ENCODE peak calls at places on chromosomes 2 and 18, in five cellular contexts. F is K562, I is GM12878, S is SK-N-SH, A is HepG2. P is an unnamed sample.

GRCh38 chr2:16622399-16622968 is 43.1 kb downstream of the CYRIA start:
- DNase-seq in F (no peak), I (no peak), S (no peak), A (no peak), P (no peak)

GRCh38 chr18:79631761-79632446 is 47.7 kb upstream of the CTDP1 start:
- DNase-seq in F (no peak), I (no peak), S (no peak), A (no peak), P (no peak)

GRCh38 chr2:67272195-67272594 is 124.9 kb upstream of the ETAA1 start:
- DNase-seq in F (no peak), I (no peak), S (no peak), A (no peak), P (no peak)

GRCh38 chr2:69272803-69273471 is 114.1 kb downstream of the GFPT1 start:
- DNase-seq in F (no peak), I (no peak), S (no peak), A (peak), P (no peak)

GRCh38 chr2:204585930-204586329 is 40.7 kb downstream of the PARD3B start:
- DNase-seq in F (no peak), I (no peak), S (no peak), A (no peak), P (no peak)

GRCh38 chr2:26459991-26460612 is 17.8 kb downstream of the OTOF start:
- DNase-seq in F (peak), I (no peak), S (no peak), A (peak), P (no peak)

GRCh38 chr2:171260471-171261424 is 100.1 kb upstream of the TLK1 start:
- DNase-seq in F (no peak), I (peak), S (no peak), A (peak), P (no peak)

GRCh38 chr2:26616032-26616863 is 24.9 kb downstream of the CIB4 start:
- DNase-seq in F (no peak), I (no peak), S (peak), A (no peak), P (no peak)

GRCh38 chr2:6447209-6447608 is 418.5 kb downstream of the CMPK2 start:
- DNase-seq in F (no peak), I (no peak), S (no peak), A (no peak), P (no peak)

GRCh38 chr18:47944972-47945843 is 14.7 kb upstream of the SMAD2 start:
- DNase-seq in F (peak), I (no peak), S (no peak), A (peak), P (no peak)

GRCh38 chr18:51330148-51330547 is 132.7 kb upstream of the MEX3C start:
- DNase-seq in F (no peak), I (no peak), S (no peak), A (no peak), P (no peak)

GRCh38 chr18:45121146-45121545 is 440.5 kb downstream of the SETBP1 start:
- DNase-seq in F (no peak), I (no peak), S (no peak), A (no peak), P (no peak)

GRCh38 chr2:60554649-60555065 is 1.2 kb upstream of the BCL11A start:
- DNase-seq in F (no peak), I (no peak), S (peak), A (no peak), P (no peak)

DNA sequence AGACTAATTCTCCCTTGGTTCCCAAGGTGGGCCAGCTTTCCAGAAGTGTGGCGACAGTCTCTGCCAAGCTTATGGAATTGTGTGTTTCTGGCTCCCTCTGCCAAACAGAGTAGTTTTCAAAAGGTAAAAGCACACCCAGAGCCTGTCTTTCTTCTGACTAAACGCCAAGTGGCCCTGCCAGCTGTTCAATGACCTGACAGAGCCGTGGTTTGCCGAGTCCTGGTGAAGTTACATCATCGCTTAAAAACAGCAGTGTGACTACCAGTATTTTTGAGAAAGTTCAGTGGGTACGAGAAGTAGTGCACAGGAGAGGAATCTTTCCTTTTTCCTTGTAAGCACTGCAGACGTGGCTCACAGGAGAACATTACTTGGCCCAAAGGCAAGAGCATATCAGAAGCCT is 1.9 kb downstream of the PER2 start:
- DNase-seq in F (no peak), I (no peak), S (no peak), A (peak), P (no peak)
- TF ChIP-seq FOXM1 in F (no peak), I (no peak), S (no peak), A (no peak), P (no peak)

DNA sequence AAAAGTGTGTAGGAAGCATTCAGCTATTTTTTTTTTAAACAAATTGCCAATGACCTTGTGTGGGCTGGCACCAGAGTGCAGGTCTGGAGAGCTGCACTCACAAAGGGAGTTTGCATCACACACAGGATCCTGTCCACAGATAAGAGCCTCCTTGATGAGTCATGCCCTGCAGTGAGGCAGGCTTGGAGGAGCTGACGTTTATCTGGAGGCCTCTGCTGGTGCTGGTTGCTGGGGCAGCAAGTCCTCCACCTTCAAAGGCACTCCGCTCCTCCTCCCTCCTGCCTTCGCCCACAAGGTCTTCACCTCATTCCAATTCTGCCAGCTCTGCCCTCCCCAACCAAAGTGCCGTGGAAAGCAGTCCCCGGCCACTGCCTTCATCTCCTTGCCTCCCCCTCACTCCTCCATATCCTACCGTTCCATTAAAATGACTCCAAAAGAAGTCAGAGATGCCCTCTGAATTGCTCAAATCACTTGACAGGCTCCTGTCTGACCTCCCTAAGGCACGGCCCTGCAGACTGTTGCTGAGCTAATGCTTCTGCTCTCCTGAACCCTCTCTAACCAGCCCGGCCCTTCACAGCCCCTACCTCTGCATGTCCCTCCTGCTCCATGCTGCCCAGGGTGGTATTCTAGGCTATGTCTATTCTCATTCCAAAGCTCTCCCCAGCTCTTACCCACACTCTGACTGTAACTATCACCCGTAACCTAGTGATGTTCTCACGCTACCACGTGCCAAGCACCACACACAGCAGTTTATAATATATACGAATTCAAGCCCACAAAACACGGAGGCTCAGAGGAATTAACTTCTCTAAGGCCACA is 30.9 kb downstream of the LONRF2 start:
- DNase-seq in F (peak), I (no peak), S (peak), A (peak), P (peak)
- TF ChIP-seq FOXM1 in F (no peak), I (no peak), S (peak), A (no peak), P (no peak)

DNA sequence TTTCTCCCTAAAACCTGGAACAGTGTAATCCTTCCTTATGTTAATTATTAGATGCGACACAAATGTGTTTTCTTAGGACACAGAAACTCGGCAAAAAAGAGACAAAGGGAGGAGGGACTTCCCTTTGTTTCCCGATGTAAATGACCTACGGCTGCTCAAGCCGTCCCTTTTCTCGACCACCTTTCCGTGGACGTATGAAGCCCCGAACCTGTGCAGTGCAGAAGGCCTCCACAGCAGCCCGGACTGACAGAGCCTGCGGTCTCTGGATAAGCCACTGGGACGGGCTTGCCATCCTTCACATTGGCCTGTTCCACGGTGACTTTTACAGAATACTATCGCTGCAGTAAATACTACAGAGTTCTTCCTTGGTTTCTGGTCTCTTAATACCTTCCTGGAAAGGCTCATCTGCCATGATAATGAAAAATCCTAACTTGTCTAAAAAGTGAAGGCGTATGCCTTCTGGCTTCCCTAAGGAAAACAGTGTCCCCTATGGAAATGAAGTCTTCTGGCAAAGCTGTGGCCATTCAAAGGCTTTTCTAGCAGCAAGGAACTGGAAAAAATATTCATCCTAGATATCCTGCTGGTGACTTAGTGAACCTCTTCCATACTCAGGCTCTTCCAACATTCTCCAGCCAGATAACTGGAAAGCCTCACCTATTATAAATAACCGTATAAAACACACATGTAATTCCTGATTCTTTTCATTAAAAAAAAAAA is 84.9 kb downstream of the RBMS1 start:
- DNase-seq in F (no peak), I (no peak), S (peak), A (no peak), P (no peak)
- TF ChIP-seq FOXM1 in F (no peak), I (no peak), S (no peak), A (no peak), P (no peak)

GRCh38 chr2:199929257-199929656 is 18.2 kb downstream of the C2orf69 start:
- DNase-seq in F (no peak), I (no peak), S (no peak), A (no peak), P (no peak)

GRCh38 chr2:199936554-199936953 is 18.7 kb downstream of the TYW5 start:
- DNase-seq in F (no peak), I (no peak), S (no peak), A (no peak), P (no peak)

GRCh38 chr2:199932312-199932855 is 21.3 kb downstream of the C2orf69 start:
- DNase-seq in F (no peak), I (no peak), S (no peak), A (no peak), P (no peak)

GRCh38 chr2:199928626-199929025 is 17.5 kb downstream of the C2orf69 start:
- DNase-seq in F (no peak), I (no peak), S (no peak), A (no peak), P (no peak)

DNA sequence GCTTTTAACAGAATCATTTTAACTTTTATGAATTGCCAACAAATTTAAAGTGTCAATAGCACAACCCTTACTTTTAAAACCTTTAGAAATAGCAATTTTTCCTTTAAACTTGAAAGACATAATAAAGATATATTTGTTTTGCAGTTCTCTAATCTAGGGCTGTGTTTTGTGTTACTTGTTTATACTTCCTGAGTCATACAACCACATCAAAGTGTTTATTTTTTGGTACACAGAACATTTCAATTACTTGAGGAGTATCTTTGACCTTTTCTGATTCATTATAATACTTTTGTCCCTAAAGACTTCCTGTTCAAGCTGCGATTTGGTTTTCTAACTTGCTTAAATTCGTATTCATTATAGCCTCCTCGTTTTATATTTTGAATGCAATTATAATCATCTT is 21.8 kb downstream of the TYW5 start:
- DNase-seq in F (no peak), I (no peak), S (no peak), A (no peak), P (no peak)
- TF ChIP-seq FOXM1 in F (no peak), I (no peak), S (no peak), A (no peak), P (no peak)

DNA sequence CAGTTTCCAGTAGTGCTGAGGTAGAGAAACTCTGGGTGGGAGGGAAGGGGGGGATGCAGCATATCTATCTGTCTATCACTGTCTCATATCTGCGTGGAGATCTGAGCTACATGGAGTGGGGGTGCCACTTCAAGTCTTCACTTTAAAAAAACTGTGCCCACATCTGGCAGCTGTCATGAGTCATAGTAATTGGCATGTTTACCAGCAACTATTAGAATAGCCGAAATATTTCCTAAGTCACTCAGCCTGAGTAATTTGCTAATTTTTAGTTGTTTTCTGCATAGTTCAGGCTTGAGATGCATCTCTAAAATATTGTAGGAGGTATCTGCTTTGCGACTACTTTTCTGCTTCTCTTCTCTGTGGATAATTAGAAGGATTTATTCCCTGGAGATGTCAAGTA is 254.2 kb upstream of the RBMS1 start:
- DNase-seq in F (no peak), I (no peak), S (no peak), A (no peak), P (no peak)
- TF ChIP-seq FOXM1 in F (no peak), I (no peak), S (peak), A (no peak), P (no peak)

DNA sequence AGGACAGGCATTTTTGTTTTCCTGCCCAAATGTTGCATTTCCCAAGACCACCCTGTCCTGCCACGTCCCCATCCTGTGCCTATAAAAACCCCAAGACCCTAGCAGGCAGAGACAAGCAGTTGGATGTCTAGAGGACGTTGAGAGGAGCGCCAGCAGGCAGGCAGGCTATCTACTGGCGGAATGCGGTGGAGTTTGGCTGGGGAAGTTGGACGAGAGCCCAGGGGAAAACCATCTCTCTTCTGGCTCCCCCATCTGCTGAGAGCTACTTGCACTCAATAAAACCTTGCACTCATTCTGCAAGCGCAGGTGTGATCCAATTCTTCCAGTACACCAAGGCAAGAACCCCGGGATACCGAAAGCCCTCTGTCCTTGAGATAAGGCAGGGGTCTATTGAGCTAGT is 72.5 kb downstream of the ARL6IP6 start:
- DNase-seq in F (no peak), I (no peak), S (no peak), A (no peak), P (no peak)
- TF ChIP-seq FOXM1 in F (no peak), I (no peak), S (no peak), A (no peak), P (no peak)